ENCODE peak calls at places on chromosome 4, in five cellular contexts. X is mesenchymal stem cell, I is neuronal stem cell, E is trophoblast cell, L is H9. R is an unnamed sample.

GRCh38 chr4:3681191-3681590 is 85.0 kb upstream of the ADRA2C start:
- DNase-seq in X (no peak), I (no peak), E (no peak), L (peak; percentile 16), R (no peak)

GRCh38 chr4:56871357-56871993 is 36.2 kb upstream of the REST start:
- DNase-seq in X (no peak), I (peak; percentile 47), E (no peak), L (peak; percentile 67), R (peak; percentile 50)

GRCh38 chr4:107825072-107825789 is 499 bp downstream of the SGMS2 start:
- DNase-seq in X (peak; percentile 64), I (peak; percentile 41), L (peak; percentile 48), E (peak; percentile 67), R (peak; percentile 63)

GRCh38 chr4:151674804-151675290 is 86.0 kb downstream of the GATB start:
- DNase-seq in E (peak; percentile 41), L (peak; percentile 83), I (no peak), X (peak; percentile 78), R (peak; percentile 63)

GRCh38 chr4:113468165-113469022 is 293.1 kb downstream of the CAMK2D start:
- DNase-seq in X (peak; percentile 100), L (peak; percentile 73), I (peak; percentile 38), E (peak; percentile 95), R (no peak)

GRCh38 chr4:48127231-48127881 is 6.7 kb downstream of the TXK start:
- DNase-seq in I (no peak), L (peak; percentile 55), E (peak; percentile 91), X (no peak), R (no peak)

GRCh38 chr4:33306131-33306530 is 2586.0 kb downstream of the PCDH7 start:
- DNase-seq in E (no peak), X (no peak), L (no peak), I (no peak), R (no peak)

GRCh38 chr4:91758487-91758886 is 545.3 kb upstream of the GRID2 start:
- DNase-seq in L (no peak), I (no peak), E (peak; percentile 22), X (peak; percentile 3), R (no peak)

GRCh38 chr4:1885414-1885813 is 14.2 kb downstream of the NSD2 start:
- DNase-seq in L (no peak), X (no peak), I (no peak), E (no peak), R (no peak)

GRCh38 chr4:139154952-139155557 is 22.0 kb downstream of the ELF2 start:
- DNase-seq in L (no peak), E (no peak), I (no peak), X (no peak), R (no peak)

GRCh38 chr4:86972997-86973396 is 38.2 kb downstream of the AFF1 start:
- DNase-seq in E (peak; percentile 54), L (peak; percentile 45), I (no peak), X (peak; percentile 28), R (no peak)

GRCh38 chr4:40192286-40193017 is 4.4 kb upstream of the RHOH start:
- DNase-seq in X (no peak), E (no peak), I (no peak), L (no peak), R (peak; percentile 41)

GRCh38 chr4:128163177-128164117 is 102.3 kb downstream of the LARP1B start:
- DNase-seq in I (no peak), L (no peak), E (peak; percentile 79), X (peak; percentile 87), R (no peak)

GRCh38 chr4:41525129-41525528 is 12.8 kb upstream of the LIMCH1 start:
- DNase-seq in L (peak; percentile 58), X (peak; percentile 75), E (peak; percentile 87), I (peak; percentile 75), R (no peak)

GRCh38 chr4:10506077-10506476 is 48.9 kb upstream of the ZNF518B start:
- DNase-seq in E (no peak), X (no peak), I (no peak), L (no peak), R (no peak)

GRCh38 chr4:128590773-128591172 is 218.7 kb upstream of the JADE1 start:
- DNase-seq in E (no peak), X (no peak), I (no peak), L (no peak), R (peak; percentile 32)

GRCh38 chr4:128287159-128287870 is at the start of gene PGRMC2:
- DNase-seq in X (peak; percentile 51), E (peak; percentile 40), I (peak; percentile 24), L (peak; percentile 56), R (peak; percentile 67)

GRCh38 chr4:17027495-17027894 is 129.1 kb upstream of the LDB2 start:
- DNase-seq in I (no peak), E (no peak), X (peak; percentile 91), L (no peak), R (no peak)

GRCh38 chr4:785332-786073 is 40.4 kb downstream of the CPLX1 start:
- DNase-seq in X (no peak), I (no peak), E (no peak), L (peak; percentile 77), R (no peak)

GRCh38 chr4:5916229-5916628 is 23.3 kb upstream of the CRMP1 start:
- DNase-seq in X (no peak), I (no peak), E (no peak), L (no peak), R (no peak)

GRCh38 chr4:38759077-38759789 is 23.6 kb downstream of the TLR10 start:
- DNase-seq in L (peak; percentile 67), I (peak; percentile 56), X (peak; percentile 74), E (peak; percentile 71), R (peak; percentile 15)

GRCh38 chr4:168864831-168865541 is 145.1 kb downstream of the CBR4 start:
- DNase-seq in I (no peak), L (peak; percentile 57), E (no peak), X (no peak), R (no peak)

GRCh38 chr4:76881375-76881774 is 16.6 kb downstream of the SOWAHB start:
- DNase-seq in I (no peak), X (no peak), L (peak; percentile 38), E (peak; percentile 85), R (no peak)

GRCh38 chr4:130395871-130396270 is 1299.9 kb downstream of the C4orf33 start:
- DNase-seq in X (peak; percentile 31), I (no peak), L (no peak), E (peak; percentile 4), R (no peak)

GRCh38 chr4:128571747-128572146 is 237.8 kb upstream of the JADE1 start:
- DNase-seq in E (peak; percentile 93), I (no peak), L (no peak), X (peak; percentile 92), R (no peak)

GRCh38 chr4:152278505-152279301 is 257.2 kb downstream of the FBXW7 start:
- DNase-seq in E (peak; percentile 34), I (no peak), L (peak; percentile 56), X (no peak), R (no peak)

GRCh38 chr4:124053872-124054538 is 657.4 kb downstream of the SPRY1 start:
- DNase-seq in X (peak; percentile 32), E (no peak), L (no peak), I (no peak), R (no peak)

GRCh38 chr4:86014599-86014998 is 345.3 kb downstream of the MAPK10 start:
- DNase-seq in I (no peak), L (no peak), E (peak; percentile 92), X (peak; percentile 46), R (no peak)

GRCh38 chr4:17072483-17072882 is 174.0 kb upstream of the LDB2 start:
- DNase-seq in L (no peak), X (peak; percentile 55), E (no peak), I (no peak), R (no peak)

GRCh38 chr4:24070117-24070516 is 180.3 kb upstream of the PPARGC1A start:
- DNase-seq in L (no peak), I (no peak), X (peak; percentile 86), E (peak; percentile 58), R (no peak)

GRCh38 chr4:148447672-148448071 is 5.5 kb upstream of the NR3C2 start:
- DNase-seq in E (peak; percentile 13), X (no peak), I (no peak), L (no peak), R (no peak)

DNA sequence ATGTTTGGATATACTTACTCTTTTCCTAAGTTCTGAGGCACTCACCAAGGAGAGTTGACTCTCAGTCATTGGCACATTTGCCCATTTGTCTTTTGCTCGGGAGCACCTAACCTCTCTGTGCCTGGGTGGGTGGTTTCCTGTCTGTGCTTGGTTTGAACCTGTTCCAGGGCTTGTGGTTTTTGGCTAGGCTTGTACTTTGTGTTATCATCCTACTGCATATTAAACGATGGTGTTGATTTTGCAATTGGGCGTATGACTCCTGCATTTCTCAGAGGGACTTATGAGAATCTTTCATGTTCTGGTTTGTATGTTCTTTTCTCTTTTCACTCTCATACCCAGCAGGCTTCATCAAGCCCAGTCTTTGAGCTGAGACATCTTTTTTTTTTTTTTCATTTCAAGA is 161.7 kb downstream of the BTC start:
- DNase-seq in E (no peak), X (peak; percentile 72), L (no peak), I (no peak), R (no peak)
- H2BK12ac ChIP-seq in E (no peak overlapping the region), X (no peak overlapping the region), L (no peak overlapping the region), I (no peak overlapping the region), R (no peak overlapping the region)

DNA sequence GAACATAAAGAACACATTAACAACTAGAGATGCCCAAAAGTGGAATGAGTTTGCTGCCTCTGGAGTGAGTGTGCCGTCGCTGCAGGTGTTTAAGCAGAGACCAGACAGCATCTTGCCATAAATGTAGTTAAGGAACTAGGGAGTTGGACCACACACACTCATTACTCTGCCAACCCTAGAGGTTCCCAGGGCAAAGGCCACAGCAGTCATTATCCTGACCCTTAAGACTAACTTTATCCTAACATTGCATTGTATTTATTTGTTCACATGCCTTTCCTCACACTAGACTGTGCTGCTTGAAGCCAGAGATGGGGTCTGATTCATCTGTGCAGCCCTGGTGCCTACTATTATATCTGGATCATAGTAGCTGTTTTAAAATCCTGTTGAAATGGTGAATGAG is 16.9 kb upstream of the PLA2G12A start:
- DNase-seq in E (no peak), I (no peak), X (no peak), L (no peak), R (no peak)
- H2BK12ac ChIP-seq in E (no peak overlapping the region), I (no peak overlapping the region), X (no peak overlapping the region), L (no peak overlapping the region), R (no peak overlapping the region)

GRCh38 chr4:121783210-121783609 is 17.9 kb upstream of the EXOSC9 start:
- DNase-seq in X (no peak), L (no peak), I (no peak), E (no peak), R (no peak)
- H2BK12ac ChIP-seq in X (no peak overlapping the region), L (no peak overlapping the region), I (no peak overlapping the region), E (no peak overlapping the region), R (no peak overlapping the region)

GRCh38 chr4:6943870-6944195 is 34.2 kb downstream of the TBC1D14 start:
- DNase-seq in X (no peak), E (no peak), L (no peak), I (no peak), R (no peak)

GRCh38 chr4:6944311-6945051 is 34.9 kb downstream of the TBC1D14 start:
- DNase-seq in X (peak; percentile 81), I (no peak), E (no peak), L (no peak), R (no peak)

GRCh38 chr4:6942238-6942800 is 32.7 kb downstream of the TBC1D14 start:
- DNase-seq in L (no peak), I (no peak), E (peak; percentile 92), X (peak; percentile 99), R (no peak)

GRCh38 chr4:6941796-6942195 is 32.2 kb downstream of the TBC1D14 start:
- DNase-seq in X (no peak), L (no peak), I (no peak), E (peak; percentile 40), R (no peak)

GRCh38 chr4:6943012-6943869 is 33.6 kb downstream of the TBC1D14 start:
- DNase-seq in E (peak; percentile 62), L (no peak), I (no peak), X (peak; percentile 47), R (no peak)
- H2BK12ac ChIP-seq in E (peak overlapping the region; percentile 1), L (no peak overlapping the region), I (no peak overlapping the region), X (peak overlapping the region; percentile 100), R (no peak overlapping the region)